ENCODE peak calls at places on chromosomes 2 and 18, in ten cellular contexts. F is lung, R is HFFc6, H is tibial artery, V is endothelial cell, K is Calu3, Y is PC-3, T is mesothelial cell of epicardium, X is astrocyte of the spinal cord, Z is SK-N-SH. D is an unnamed sample.

GRCh38 chr2:225337183-225337582 is 62.3 kb upstream of the NYAP2 start:
- DNase-seq in R (peak; percentile 70), K (no peak), Y (peak; percentile 44), X (peak; percentile 92), T (no peak), Z (no peak), V (no peak), H (no peak), F (no peak), D (no peak)

GRCh38 chr18:3710712-3711269 is 260.8 kb downstream of the TGIF1 start:
- DNase-seq in Z (peak; percentile 20), T (no peak), Y (peak; percentile 28), H (peak; percentile 61), V (peak; percentile 26), F (peak; percentile 42), R (peak; percentile 34), X (no peak), K (peak; percentile 80), D (no peak)

GRCh38 chr2:289362-290089 is 1.6 kb upstream of the ALKAL2 start:
- DNase-seq in V (peak; percentile 27), K (peak; percentile 25), X (peak; percentile 35), H (no peak), F (no peak), T (peak; percentile 47), Y (peak; percentile 25), R (no peak), Z (peak; percentile 64), D (peak; percentile 40)

GRCh38 chr2:57397550-57398360 is 648.9 kb upstream of the VRK2 start:
- DNase-seq in V (no peak), Y (no peak), F (no peak), T (no peak), X (no peak), K (no peak), Z (no peak), R (no peak), H (no peak), D (no peak)

GRCh38 chr2:145066151-145066661 is 546.3 kb upstream of the ZEB2 start:
- DNase-seq in V (no peak), K (no peak), R (no peak), F (no peak), T (no peak), H (no peak), Z (no peak), X (no peak), Y (no peak), D (no peak)

GRCh38 chr2:68290825-68291224 is 28.9 kb downstream of the CNRIP1 start:
- DNase-seq in R (no peak), V (no peak), K (no peak), X (no peak), F (no peak), Z (no peak), T (no peak), H (no peak), Y (no peak), D (no peak)

GRCh38 chr2:154133823-154134222 is 262.1 kb downstream of the GALNT13 start:
- DNase-seq in X (no peak), F (no peak), H (peak; percentile 73), V (no peak), T (no peak), Z (no peak), Y (peak; percentile 34), R (no peak), K (no peak), D (no peak)

GRCh38 chr2:158723921-158724802 is 71.0 kb upstream of the DAPL1 start:
- DNase-seq in F (no peak), H (no peak), Y (peak; percentile 94), R (no peak), T (no peak), X (no peak), V (peak; percentile 38), K (peak; percentile 69), Z (no peak), D (no peak)

GRCh38 chr2:100924520-100925451 is 77.3 kb upstream of the RPL31 start:
- DNase-seq in Z (no peak), F (no peak), R (peak; percentile 76), V (no peak), Y (no peak), X (peak; percentile 85), T (no peak), H (no peak), K (no peak), D (peak; percentile 52)

GRCh38 chr2:119647440-119648169 is 31.4 kb upstream of the TMEM177 start:
- DNase-seq in K (peak; percentile 58), H (no peak), Z (no peak), Y (peak; percentile 74), X (peak; percentile 40), F (no peak), V (no peak), T (no peak), R (no peak), D (no peak)

GRCh38 chr18:61898576-61899205 is 5.9 kb upstream of the RNF152 start:
- DNase-seq in X (no peak), H (no peak), Y (peak; percentile 37), Z (no peak), K (peak; percentile 15), F (no peak), T (no peak), R (no peak), V (no peak), D (no peak)

GRCh38 chr2:121707920-121708361 is 28.7 kb downstream of the NIFK start:
- DNase-seq in Z (no peak), F (peak; percentile 46), R (no peak), Y (no peak), X (peak; percentile 17), V (no peak), K (peak; percentile 76), T (no peak), H (no peak), D (no peak)

GRCh38 chr2:166892397-166892796 is 4.1 kb downstream of the XIRP2 start:
- DNase-seq in H (no peak), V (no peak), F (no peak), T (no peak), Y (no peak), Z (no peak), K (no peak), R (no peak), X (no peak), D (no peak)

GRCh38 chr2:50922506-50922905 is 109.4 kb downstream of the NRXN1 start:
- DNase-seq in Z (no peak), T (no peak), F (no peak), V (no peak), Y (no peak), K (no peak), R (no peak), H (no peak), X (no peak), D (no peak)

GRCh38 chr2:187232749-187233148 is 215.3 kb downstream of the CALCRL start:
- DNase-seq in Y (no peak), T (no peak), X (no peak), Z (no peak), H (no peak), F (no peak), R (no peak), K (no peak), V (no peak), D (no peak)

DNA sequence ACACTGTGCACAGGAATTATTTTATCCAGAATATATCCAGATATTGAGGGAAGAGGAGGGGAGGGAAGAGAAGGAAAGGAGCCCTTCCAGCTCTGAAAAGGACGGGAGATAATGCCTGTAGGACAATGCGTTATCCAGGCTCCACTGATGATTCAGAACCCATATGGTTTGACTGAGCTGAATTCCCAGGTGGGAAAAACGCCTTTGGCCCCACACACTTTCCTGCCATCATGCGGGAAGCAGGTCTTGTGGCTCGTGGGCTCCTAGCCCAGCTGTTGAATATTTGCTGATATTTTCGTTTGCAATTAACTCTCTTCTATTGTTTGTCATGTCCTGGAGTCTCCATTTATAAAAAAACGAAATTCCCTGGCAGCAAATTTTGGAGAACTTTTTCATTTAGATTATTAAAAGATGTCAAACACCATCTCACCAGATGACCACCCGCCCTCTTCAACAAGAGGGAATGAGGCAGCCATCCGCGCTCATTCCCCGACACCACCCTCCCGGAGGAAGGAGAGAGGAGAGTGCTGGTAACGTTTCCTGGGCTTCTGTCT is 8.9 kb downstream of the COL6A3 start:
- DNase-seq in V (no peak), F (no peak), X (no peak), K (no peak), R (no peak), Z (no peak), Y (no peak), H (no peak), T (no peak), D (no peak)
- TF ChIP-seq CTCF in V (no peak), F (no peak), X (no peak), K (no peak), R (no peak), Z (no peak), Y (no peak), H (no peak), T (no peak), D (no peak)

GRCh38 chr2:164917296-164917903 is 37.9 kb downstream of the SLC38A11 start:
- DNase-seq in X (peak; percentile 50), R (peak; percentile 36), K (peak; percentile 62), Z (peak; percentile 15), H (peak; percentile 21), V (peak; percentile 32), Y (peak; percentile 67), T (no peak), F (peak; percentile 33), D (no peak)
- TF ChIP-seq CTCF in X (peak; percentile 59), R (peak; percentile 73), K (peak; percentile 49), Z (peak; percentile 59), H (peak; percentile 53), V (peak; percentile 29), Y (peak; percentile 71), T (peak; percentile 33), F (peak; percentile 43), D (no peak)

GRCh38 chr2:239735131-239735828 is 289.9 kb downstream of the NDUFA10 start:
- DNase-seq in R (no peak), Z (no peak), Y (no peak), V (no peak), H (no peak), K (no peak), T (no peak), F (no peak), X (no peak), D (no peak)
- TF ChIP-seq CTCF in R (no peak), Z (no peak), Y (no peak), V (no peak), H (no peak), K (no peak), T (no peak), F (no peak), X (no peak), D (no peak)

DNA sequence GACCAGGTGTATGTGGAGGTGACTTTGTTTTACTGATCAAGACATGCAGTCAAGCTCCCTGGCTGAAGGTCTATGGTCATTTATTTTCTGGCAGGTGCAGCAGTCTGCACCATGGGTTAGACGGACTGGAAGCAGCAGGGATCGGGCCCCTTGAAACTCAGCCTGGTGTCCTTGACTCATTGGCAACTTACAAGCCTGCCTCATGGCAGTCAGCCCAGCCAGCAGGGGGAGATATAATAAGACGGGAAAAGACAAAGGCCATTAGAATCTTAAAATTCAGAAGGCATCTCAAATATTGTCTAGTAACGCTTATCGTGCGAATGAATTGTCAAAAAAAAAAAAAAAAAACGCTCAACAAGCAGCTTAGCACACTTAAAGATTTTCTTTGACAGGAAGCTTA is 308.2 kb downstream of the EN1 start:
- DNase-seq in Y (peak; percentile 57), F (no peak), Z (no peak), R (no peak), V (peak; percentile 31), H (peak; percentile 47), X (peak; percentile 46), T (no peak), K (peak; percentile 26), D (no peak)
- TF ChIP-seq CTCF in Y (peak; percentile 79), F (no peak), Z (peak; percentile 62), R (peak; percentile 76), V (peak; percentile 60), H (no peak), X (peak; percentile 63), T (no peak), K (no peak), D (no peak)